ENCODE peak calls at places on chromosomes 12 and 14, in seven cellular contexts. Y is trophoblast cell, L is IMR-90, D is mesenchymal stem cell, Q is neuronal stem cell, J is mesendoderm, R is H1. A is an unnamed sample.

GRCh38 chr12:40228727-40229126 is 3.9 kb downstream of the LRRK2 start:
- DNase-seq in Y (no peak), L (no peak), D (no peak), Q (no peak), J (no peak), R (no peak), A (no peak)

GRCh38 chr12:15701212-15701611 is 88.0 kb downstream of the EPS8 start:
- DNase-seq in Y (no peak), L (peak; percentile 70), D (peak; percentile 87), Q (no peak), J (no peak), R (no peak), A (no peak)

GRCh38 chr12:54993181-54993835 is 8.7 kb upstream of the TESPA1 start:
- DNase-seq in Y (peak; percentile 72), L (peak; percentile 60), D (peak; percentile 65), Q (peak; percentile 81), J (peak; percentile 70), R (no peak), A (peak; percentile 53)

GRCh38 chr12:28191690-28192089 is 1.4 kb downstream of the CCDC91 start:
- DNase-seq in Y (peak; percentile 2), L (peak; percentile 2), D (peak; percentile 55), Q (no peak), J (peak; percentile 27), R (no peak), A (no peak)

GRCh38 chr12:5197127-5197526 is 153.4 kb downstream of the KCNA5 start:
- DNase-seq in Y (no peak), L (peak; percentile 53), D (no peak), Q (no peak), J (no peak), R (no peak), A (no peak)

GRCh38 chr12:92519284-92519683 is 183.5 kb upstream of the PLEKHG7 start:
- DNase-seq in Y (no peak), L (no peak), D (peak; percentile 9), Q (no peak), J (no peak), R (no peak), A (no peak)

GRCh38 chr14:102591372-102591943 is 991 bp upstream of the RCOR1 start:
- DNase-seq in Y (no peak), L (peak; percentile 29), D (peak; percentile 52), Q (no peak), J (no peak), R (no peak), A (no peak)

GRCh38 chr14:56889705-56890104 is 79.4 kb upstream of the OTX2 start:
- DNase-seq in Y (no peak), L (no peak), D (no peak), Q (no peak), J (no peak), R (no peak), A (no peak)

GRCh38 chr14:105665951-105666277 is 139.5 kb downstream of the TMEM121 start:
- DNase-seq in Y (no peak), L (no peak), D (no peak), Q (no peak), J (no peak), R (no peak), A (no peak)

GRCh38 chr12:131950182-131950913 is 606 bp downstream of the EP400 start:
- DNase-seq in Y (no peak), L (no peak), D (peak; percentile 40), Q (no peak), J (peak; percentile 18), R (no peak), A (no peak)

GRCh38 chr12:71282020-71282419 is 124.2 kb upstream of the TSPAN8 start:
- DNase-seq in Y (peak; percentile 20), L (no peak), D (no peak), Q (peak; percentile 21), J (peak; percentile 79), R (no peak), A (no peak)

GRCh38 chr14:65943150-65943549 is 530.6 kb downstream of the FUT8 start:
- DNase-seq in Y (no peak), L (no peak), D (no peak), Q (no peak), J (no peak), R (no peak), A (no peak)

GRCh38 chr12:38713294-38713693 is 192.1 kb downstream of the CPNE8 start:
- DNase-seq in Y (no peak), L (no peak), D (no peak), Q (no peak), J (no peak), R (no peak), A (no peak)

GRCh38 chr14:50947446-50947845 is 3.2 kb upstream of the PYGL start:
- DNase-seq in Y (no peak), L (peak; percentile 67), D (no peak), Q (no peak), J (no peak), R (no peak), A (no peak)

GRCh38 chr12:15963271-15963670 is 52.1 kb downstream of the DERA start:
- DNase-seq in Y (no peak), L (peak; percentile 83), D (no peak), Q (no peak), J (no peak), R (no peak), A (no peak)

GRCh38 chr14:64768401-64769095 is 64.3 kb downstream of the PLEKHG3 start:
- DNase-seq in Y (no peak), L (no peak), D (no peak), Q (no peak), J (peak; percentile 73), R (no peak), A (no peak)

GRCh38 chr14:102556098-102556677 is 36.3 kb upstream of the RCOR1 start:
- DNase-seq in Y (no peak), L (no peak), D (no peak), Q (no peak), J (no peak), R (no peak), A (no peak)

GRCh38 chr12:8676651-8677050 is 14.0 kb upstream of the MFAP5 start:
- DNase-seq in Y (no peak), L (no peak), D (no peak), Q (no peak), J (no peak), R (no peak), A (no peak)

GRCh38 chr12:96431067-96431466 is 30.8 kb upstream of the CDK17 start:
- DNase-seq in Y (peak; percentile 80), L (no peak), D (no peak), Q (no peak), J (peak; percentile 76), R (no peak), A (no peak)

GRCh38 chr14:70955543-70956480 is 48.6 kb downstream of the PCNX1 start:
- DNase-seq in Y (no peak), L (peak; percentile 26), D (peak; percentile 63), Q (no peak), J (peak; percentile 51), R (no peak), A (no peak)

GRCh38 chr12:112741106-112741505 is 50.4 kb upstream of the RPH3A start:
- DNase-seq in Y (no peak), L (no peak), D (no peak), Q (no peak), J (peak; percentile 72), R (no peak), A (no peak)

GRCh38 chr12:58026421-58026820 is 85.1 kb downstream of the ATP23 start:
- DNase-seq in Y (no peak), L (no peak), D (peak; percentile 17), Q (no peak), J (no peak), R (no peak), A (no peak)

GRCh38 chr14:103108749-103109207 is 14.3 kb downstream of the EXOC3L4 start:
- DNase-seq in Y (peak; percentile 75), L (peak; percentile 73), D (peak; percentile 74), Q (no peak), J (peak; percentile 63), R (no peak), A (peak; percentile 50)

GRCh38 chr14:47674546-47675238 is 713 bp downstream of the MDGA2 start:
- DNase-seq in Y (no peak), L (no peak), D (peak; percentile 44), Q (peak; percentile 36), J (peak; percentile 55), R (no peak), A (peak; percentile 56)
- H3K4ac ChIP-seq in Y (no peak overlapping the region), L (no peak overlapping the region), D (no peak overlapping the region), Q (no peak overlapping the region), J (no peak overlapping the region), R (no peak overlapping the region), A (no peak overlapping the region)

GRCh38 chr14:99276482-99276881 is 4.5 kb upstream of the BCL11B start:
- DNase-seq in Y (no peak), L (no peak), D (no peak), Q (no peak), J (no peak), R (no peak), A (no peak)
- H2BK120ac ChIP-seq in Y (no peak overlapping the region), L (no peak overlapping the region), D (no peak overlapping the region), Q (no peak overlapping the region), J (no peak overlapping the region), R (no peak overlapping the region), A (no peak overlapping the region)

DNA sequence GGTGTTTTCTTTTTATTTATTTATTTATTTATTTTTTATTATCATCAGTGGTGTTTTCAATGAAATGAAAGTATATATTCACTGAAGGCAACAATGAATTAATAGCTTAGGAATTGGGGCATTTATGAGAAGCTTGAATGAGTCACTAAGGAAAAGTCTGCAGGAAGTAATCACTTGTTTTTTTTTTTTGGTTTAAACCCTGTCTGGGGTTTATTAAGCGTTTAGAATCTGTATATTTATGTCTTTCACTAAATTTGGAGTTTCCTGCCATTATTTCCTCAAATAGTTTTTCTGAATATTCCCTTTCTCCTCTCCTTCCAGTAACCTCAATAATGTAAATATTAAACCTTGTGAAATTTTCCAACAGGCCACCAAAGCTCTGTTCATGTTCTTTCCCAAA is 85.5 kb downstream of the TESC start:
- DNase-seq in Y (no peak), L (peak; percentile 38), D (peak; percentile 57), Q (no peak), J (no peak), R (no peak), A (no peak)
- H3K27me3 ChIP-seq in Y (no peaks in the 10 kb centered on the region), L (no peaks in the 10 kb centered on the region), D (no peaks in the 10 kb centered on the region), Q (no peaks in the 10 kb centered on the region), J (no peaks in the 10 kb centered on the region), R (no peaks in the 10 kb centered on the region), A (no peaks in the 10 kb centered on the region)

GRCh38 chr14:68397371-68397779 is 395.5 kb downstream of the ZFP36L1 start:
- DNase-seq in Y (no peak), L (no peak), D (no peak), Q (no peak), J (peak; percentile 25), R (no peak), A (no peak)

GRCh38 chr14:68394113-68394718 is 398.7 kb downstream of the ZFP36L1 start:
- DNase-seq in Y (no peak), L (peak; percentile 63), D (no peak), Q (no peak), J (no peak), R (no peak), A (no peak)

GRCh38 chr14:68394719-68395117 is 398.1 kb downstream of the ZFP36L1 start:
- DNase-seq in Y (no peak), L (no peak), D (no peak), Q (peak; percentile 73), J (no peak), R (no peak), A (peak; percentile 41)

GRCh38 chr14:68396411-68396930 is 396.4 kb downstream of the ZFP36L1 start:
- DNase-seq in Y (no peak), L (no peak), D (no peak), Q (no peak), J (no peak), R (no peak), A (no peak)

DNA sequence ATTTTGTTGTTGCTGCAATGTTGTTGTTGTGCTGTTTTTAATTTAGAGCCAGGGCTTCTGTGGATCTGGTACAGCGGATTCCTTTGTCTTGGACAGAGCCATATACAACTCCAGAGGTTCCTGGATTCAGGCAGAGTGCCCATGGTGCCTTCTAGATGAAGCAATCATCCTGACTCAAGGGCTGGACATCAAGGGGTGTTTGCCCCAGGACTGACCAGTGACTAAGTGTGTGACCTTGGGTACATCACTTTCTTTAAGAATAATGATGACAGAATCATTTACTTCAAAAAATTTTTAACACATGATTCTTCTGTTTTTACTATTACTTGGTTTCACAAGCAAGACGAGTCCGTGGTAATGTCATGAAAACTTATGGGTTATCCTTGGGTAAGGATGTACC is 397.3 kb downstream of the ZFP36L1 start:
- DNase-seq in Y (no peak), L (peak; percentile 76), D (peak; percentile 43), Q (no peak), J (no peak), R (no peak), A (no peak)
- H3K4ac ChIP-seq in Y (no peak overlapping the region), L (peak overlapping the region; percentile 10), D (no peak overlapping the region), Q (no peak overlapping the region), J (no peak overlapping the region), R (no peak overlapping the region), A (no peak overlapping the region)